ENCODE peak calls at places on chromosomes 6 and 20, in four cellular contexts. C is suprapubic skin, U is heart left ventricle, Q is upper lobe of right lung. F is an unnamed sample.

GRCh38 chr20:50019466-50020256 is 36.9 kb downstream of the SNAI1 start:
- DNase-seq in U (no peak), Q (no peak), C (no peak), F (peak)

GRCh38 chr20:4956200-4956810 is 45.0 kb downstream of the SLC23A2 start:
- DNase-seq in U (no peak), C (no peak), Q (no peak), F (no peak)

GRCh38 chr6:40779399-40779798 is 192.2 kb upstream of the LRFN2 start:
- DNase-seq in Q (no peak), U (no peak), C (no peak), F (no peak)

GRCh38 chr20:48178607-48179006 is 393.3 kb upstream of the SULF2 start:
- DNase-seq in Q (no peak), C (no peak), U (no peak), F (no peak)

GRCh38 chr6:22367331-22367730 is 70.5 kb upstream of the PRL start:
- DNase-seq in Q (no peak), U (no peak), C (no peak), F (no peak)

GRCh38 chr20:43188861-43189613 is 669 bp downstream of the PTPRT start:
- DNase-seq in C (no peak), Q (no peak), U (no peak), F (no peak)

GRCh38 chr6:156883497-156884252 is 106.5 kb downstream of the ARID1B start:
- DNase-seq in Q (peak), U (no peak), C (no peak), F (no peak)

GRCh38 chr20:49252556-49253350 is 25.1 kb downstream of the ZNFX1 start:
- DNase-seq in U (no peak), Q (no peak), C (no peak), F (no peak)

GRCh38 chr6:161143663-161144430 is 130.0 kb downstream of the AGPAT4 start:
- DNase-seq in Q (no peak), C (no peak), U (no peak), F (no peak)

GRCh38 chr6:156719720-156720563 is 57.2 kb upstream of the ARID1B start:
- DNase-seq in C (peak), U (peak), Q (peak), F (peak)

GRCh38 chr20:50306478-50307423 is 116.1 kb downstream of the CEBPB start:
- DNase-seq in U (no peak), Q (peak), C (peak), F (no peak)

GRCh38 chr6:124022641-124023040 is 219.0 kb downstream of the NKAIN2 start:
- DNase-seq in Q (no peak), C (no peak), U (no peak), F (no peak)

GRCh38 chr6:113291751-113292445 is 565.2 kb upstream of the MARCKS start:
- DNase-seq in Q (no peak), C (no peak), U (peak), F (no peak)

GRCh38 chr6:30311101-30311500 is 15.6 kb upstream of the TRIM39 start:
- DNase-seq in C (no peak), U (no peak), Q (no peak), F (no peak)

GRCh38 chr20:6768228-6769185 is 1.0 kb downstream of the BMP2 start:
- DNase-seq in C (peak), Q (peak), U (peak), F (no peak)

GRCh38 chr6:123105561-123105960 is 109.5 kb downstream of the CLVS2 start:
- DNase-seq in Q (no peak), U (no peak), C (no peak), F (no peak)

GRCh38 chr20:5780233-5781217 is 30.3 kb downstream of the SHLD1 start:
- DNase-seq in C (no peak), U (no peak), Q (no peak), F (no peak)

GRCh38 chr6:21598662-21599061 is 5.1 kb downstream of the SOX4 start:
- DNase-seq in Q (no peak), U (no peak), C (no peak), F (no peak)

GRCh38 chr6:24154121-24154520 is 28.1 kb downstream of the NRSN1 start:
- DNase-seq in C (no peak), U (no peak), Q (no peak), F (no peak)

GRCh38 chr6:75493400-75494064 is at the start of gene FILIP1:
- DNase-seq in U (peak), Q (no peak), C (no peak), F (no peak)

DNA sequence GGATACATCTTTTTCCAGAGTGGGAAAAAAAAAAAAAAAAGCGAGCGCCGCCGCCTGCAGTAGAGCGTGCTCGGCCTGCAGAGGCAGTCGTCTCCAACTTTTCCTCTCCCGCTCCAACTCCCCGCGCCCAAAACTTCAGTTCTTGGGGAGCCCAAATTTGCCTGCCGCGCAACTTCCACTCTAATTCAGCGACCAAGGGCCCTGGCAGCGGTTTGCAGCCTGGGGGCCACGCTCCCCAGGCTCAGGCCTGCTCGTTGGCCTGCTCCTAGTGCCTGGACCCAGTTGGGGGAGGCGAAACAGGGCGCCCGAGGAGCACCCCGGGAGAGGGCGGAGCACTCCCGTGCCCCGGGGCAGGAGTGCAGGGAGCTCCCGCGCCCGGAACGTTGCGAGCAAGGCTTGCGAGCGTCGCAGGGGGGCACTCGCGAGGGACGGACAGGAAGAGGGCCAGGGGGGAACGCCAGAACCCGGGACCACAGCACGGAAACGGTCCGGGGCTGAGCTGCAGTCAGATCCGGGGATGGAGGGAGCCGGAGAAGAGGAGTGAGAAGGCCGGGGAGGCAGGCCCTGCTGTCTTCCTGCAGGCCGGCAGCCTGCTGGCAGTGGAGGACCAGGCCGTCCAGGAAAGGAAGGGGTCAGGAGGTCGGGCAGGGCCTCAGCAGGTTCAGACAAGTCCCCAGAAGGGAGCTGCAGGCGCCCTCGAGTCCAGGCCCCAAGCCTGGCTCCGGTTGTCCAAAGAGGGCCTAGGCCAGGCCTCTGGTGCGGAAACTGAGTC is at the start of gene STX16:
- DNase-seq in C (peak), U (peak), Q (peak), F (peak)
- TF ChIP-seq CTCF in C (peak), U (peak), Q (peak), F (peak)

GRCh38 chr20:57164872-57165271 is 101.6 kb downstream of the BMP7 start:
- DNase-seq in U (no peak), Q (no peak), C (no peak), F (no peak)
- H3K27ac ChIP-seq in U (no peak), Q (no peak), C (no peak), F (no peak)

DNA sequence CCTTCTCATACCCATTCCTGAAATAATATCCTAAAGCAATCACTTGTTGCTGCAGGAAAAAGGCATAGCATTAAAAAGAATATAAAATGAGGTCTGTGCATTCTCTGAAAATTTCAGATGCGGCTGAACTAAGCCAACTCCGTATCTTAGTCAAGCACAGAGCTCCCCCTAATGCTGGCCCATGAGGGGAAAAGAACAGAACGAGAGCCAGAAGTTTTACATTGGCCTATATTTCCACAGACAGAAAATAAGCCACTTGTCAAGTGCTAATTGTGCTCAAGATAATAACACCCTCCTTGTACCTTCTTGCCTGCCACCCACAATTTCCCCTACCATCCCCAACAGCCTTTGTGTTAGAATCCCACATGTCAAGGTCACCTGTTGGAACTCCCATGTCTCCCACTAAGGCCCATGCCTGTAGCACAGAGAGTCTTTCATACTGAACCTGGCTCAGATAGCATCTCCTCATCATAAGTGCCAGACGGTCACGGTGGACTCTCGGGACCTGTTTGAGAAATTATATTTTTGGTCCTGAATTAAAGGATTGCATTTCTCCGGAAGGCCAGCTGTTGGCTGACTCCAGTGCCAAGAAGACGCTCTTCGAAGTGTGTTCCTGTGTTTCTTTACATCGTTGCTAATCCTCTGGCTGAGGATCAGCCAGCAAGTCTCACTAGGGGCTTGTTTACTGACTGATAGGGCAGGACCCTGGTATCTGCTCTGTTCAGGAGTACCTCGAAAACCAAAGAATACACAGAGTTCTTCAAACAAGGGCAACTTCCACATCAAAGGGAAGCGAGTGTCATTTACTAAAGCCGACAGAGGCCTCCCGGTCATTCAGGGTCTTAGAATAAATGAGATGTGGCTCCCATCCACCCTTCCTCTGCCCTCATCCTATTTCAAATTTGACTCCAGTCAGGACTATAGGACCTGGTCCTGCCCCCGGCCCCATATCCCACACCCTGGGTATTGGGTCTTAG is 183.4 kb upstream of the FBXL4 start:
- DNase-seq in C (no peak), U (no peak), Q (no peak), F (no peak)
- TF ChIP-seq CTCF in C (no peak), U (no peak), Q (no peak), F (no peak)

GRCh38 chr20:44597516-44597915 is 15.1 kb downstream of the PKIG start:
- DNase-seq in U (no peak), C (no peak), Q (no peak), F (no peak)

GRCh38 chr20:44598413-44599290 is 16.3 kb downstream of the PKIG start:
- DNase-seq in U (peak), C (no peak), Q (no peak), F (no peak)

GRCh38 chr20:44599715-44600114 is 17.3 kb downstream of the PKIG start:
- DNase-seq in U (no peak), C (no peak), Q (no peak), F (no peak)

GRCh38 chr20:44596876-44597275 is 14.5 kb downstream of the PKIG start:
- DNase-seq in C (no peak), Q (no peak), U (no peak), F (no peak)

GRCh38 chr20:44597930-44598329 is 15.6 kb downstream of the PKIG start:
- DNase-seq in C (no peak), Q (no peak), U (no peak), F (no peak)
- H3K27ac ChIP-seq in C (peak), Q (peak), U (peak), F (peak)

GRCh38 chr20:39778847-39779641 is 816.9 kb downstream of the DHX35 start:
- DNase-seq in U (no peak), C (no peak), Q (no peak), F (no peak)

GRCh38 chr20:39775110-39775509 is 813.0 kb downstream of the DHX35 start:
- DNase-seq in U (peak), C (peak), Q (no peak), F (peak)

GRCh38 chr20:39778431-39778830 is 816.3 kb downstream of the DHX35 start:
- DNase-seq in U (no peak), Q (no peak), C (no peak), F (no peak)

GRCh38 chr20:39777610-39778009 is 815.5 kb downstream of the DHX35 start:
- DNase-seq in U (no peak), Q (no peak), C (no peak), F (no peak)

DNA sequence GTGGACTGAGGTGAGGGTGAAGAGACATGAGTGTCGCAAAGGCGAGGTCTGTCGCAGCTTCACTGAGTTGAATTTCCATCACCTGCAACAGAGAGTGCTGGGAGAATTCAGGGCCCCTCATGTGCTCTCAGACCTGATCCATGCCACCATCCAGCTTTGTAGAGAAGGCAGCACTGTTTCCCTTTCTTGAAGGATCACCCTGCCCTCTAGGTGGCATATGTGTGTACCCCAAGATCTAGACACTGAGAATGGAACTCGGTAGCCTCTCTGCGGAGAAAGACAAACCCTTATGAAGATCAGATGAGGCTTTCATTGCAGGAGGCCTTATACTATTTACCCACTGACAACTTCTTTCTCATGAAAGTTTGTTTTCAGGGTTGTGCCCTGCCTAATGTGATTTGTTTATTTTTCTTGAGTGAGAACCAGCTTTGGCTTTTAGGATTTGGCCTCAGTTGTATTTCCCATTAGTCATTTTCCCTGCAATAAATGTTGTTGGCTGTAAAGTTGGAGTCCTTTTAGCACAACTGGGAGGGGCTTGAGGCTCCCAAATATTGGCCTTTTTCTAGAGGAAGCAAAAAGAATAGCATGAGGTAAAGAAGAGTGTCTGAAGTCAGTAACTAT is 811.3 kb downstream of the DHX35 start:
- DNase-seq in U (no peak), C (no peak), Q (no peak), F (no peak)
- TF ChIP-seq CTCF in U (no peak), C (no peak), Q (no peak), F (no peak)

F was measured in breast epithelium.